ENCODE peak calls at places on chromosomes 2 and 18, in seven cellular contexts. V is psoas muscle, B is gastrocnemius medialis, E is neural progenitor cell, F is spleen, Q is fibroblast of lung, X is esophagus squamous epithelium. J is an unnamed sample.

GRCh38 chr2:72694715-72695496 is 130.9 kb downstream of the EXOC6B start:
- DNase-seq in V (peak; percentile 28), B (no peak), E (peak; percentile 18), F (no peak), Q (peak; percentile 79), X (no peak), J (peak; percentile 87)

GRCh38 chr2:68320118-68320641 is 431 bp upstream of the CNRIP1 start:
- DNase-seq in V (peak; percentile 13), B (no peak), E (peak; percentile 59), F (no peak), Q (peak; percentile 20), X (no peak), J (peak; percentile 65)

GRCh38 chr18:50330176-50330575 is 42.7 kb upstream of the CXXC1 start:
- DNase-seq in V (no peak), B (no peak), E (no peak), F (no peak), Q (no peak), X (no peak), J (no peak)

GRCh38 chr2:134917958-134918517 is 584 bp upstream of the CCNT2 start:
- DNase-seq in V (peak; percentile 87), B (peak; percentile 79), E (no peak), F (peak; percentile 98), Q (no peak), X (peak; percentile 90), J (no peak)

GRCh38 chr2:3654031-3654430 is 4.0 kb upstream of the ALLC start:
- DNase-seq in V (no peak), B (no peak), E (no peak), F (peak; percentile 65), Q (no peak), X (no peak), J (no peak)

GRCh38 chr2:84959494-84960156 is 11.3 kb upstream of the KCMF1 start:
- DNase-seq in V (no peak), B (no peak), E (peak; percentile 33), F (no peak), Q (peak; percentile 53), X (no peak), J (peak; percentile 39)

GRCh38 chr2:165778653-165779451 is 15.2 kb downstream of the GALNT3 start:
- DNase-seq in V (no peak), B (no peak), E (peak; percentile 28), F (no peak), Q (no peak), X (no peak), J (peak; percentile 53)

GRCh38 chr2:4973973-4974372 is 718.2 kb upstream of the SOX11 start:
- DNase-seq in V (no peak), B (no peak), E (no peak), F (no peak), Q (no peak), X (no peak), J (no peak)

GRCh38 chr2:10449838-10450691 is 1.9 kb upstream of the ODC1 start:
- DNase-seq in V (no peak), B (no peak), E (no peak), F (no peak), Q (peak; percentile 20), X (no peak), J (no peak)

GRCh38 chr2:175853110-175853509 is 149.0 kb downstream of the LNPK start:
- DNase-seq in V (no peak), B (no peak), E (no peak), F (no peak), Q (peak; percentile 27), X (no peak), J (peak; percentile 25)

GRCh38 chr2:224395646-224396390 is 6.1 kb downstream of the FAM124B start:
- DNase-seq in V (no peak), B (no peak), E (no peak), F (no peak), Q (no peak), X (no peak), J (peak; percentile 87)

GRCh38 chr2:10415048-10415447 is 33.1 kb downstream of the ODC1 start:
- DNase-seq in V (no peak), B (no peak), E (no peak), F (no peak), Q (no peak), X (no peak), J (peak; percentile 78)

DNA sequence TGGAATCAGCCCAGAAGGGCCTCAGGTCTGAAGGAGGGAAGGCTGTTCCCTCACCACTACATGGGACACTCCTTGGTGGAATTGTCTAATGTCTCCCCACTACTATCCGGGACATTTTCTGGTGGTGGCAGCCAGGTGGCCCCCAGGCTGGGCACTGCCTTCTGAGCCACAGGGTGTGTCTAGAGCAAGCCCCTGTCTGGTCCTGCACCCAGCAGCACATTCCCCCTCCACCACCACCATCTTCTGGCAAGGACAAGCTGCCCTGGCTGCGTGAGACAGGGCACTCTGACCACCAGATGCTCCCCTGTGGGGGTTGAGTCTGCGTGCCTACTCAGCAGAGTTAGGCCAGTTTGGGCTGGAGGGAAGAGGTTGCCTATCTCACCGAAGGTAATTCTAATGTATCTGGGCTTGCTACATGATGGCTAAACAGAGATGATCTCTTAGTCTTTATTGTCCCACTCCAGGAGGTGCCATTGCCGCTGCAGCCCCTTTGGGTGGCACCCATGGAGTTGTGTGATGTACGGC is 106.3 kb downstream of the PLB1 start:
- DNase-seq in V (no peak), B (no peak), E (no peak), F (peak; percentile 71), Q (no peak), X (no peak), J (no peak)
- H3K27ac ChIP-seq in V (peak overlapping the region; percentile 6), B (no peak overlapping the region), E (no peak overlapping the region), F (peak overlapping the region; percentile 58), Q (no peak overlapping the region), X (peak overlapping the region; percentile 62), J (no peak overlapping the region)

GRCh38 chr2:170917219-170917851 is 11.7 kb upstream of the GORASP2 start:
- DNase-seq in V (no peak), B (no peak), E (peak; percentile 86), F (no peak), Q (no peak), X (no peak), J (no peak)
- H3K9me3 ChIP-seq in V (peaks cover 33% of the 10 kb centered on the region), B (no peaks in the 10 kb centered on the region), E (no peaks in the 10 kb centered on the region), F (peaks cover 62% of the 10 kb centered on the region), Q (no peaks in the 10 kb centered on the region), X (peaks cover 19% of the 10 kb centered on the region), J (peaks cover 8% of the 10 kb centered on the region)

GRCh38 chr18:26978812-26979341 is 113.4 kb upstream of the AQP4 start:
- DNase-seq in V (no peak), B (no peak), E (no peak), F (no peak), Q (no peak), X (no peak), J (no peak)
- H3K4me3 ChIP-seq in V (no peak overlapping the region), B (no peak overlapping the region), E (no peak overlapping the region), F (no peak overlapping the region), Q (no peak overlapping the region), X (no peak overlapping the region), J (no peak overlapping the region)

GRCh38 chr2:239230318-239231052 is 170.3 kb downstream of the HDAC4 start:
- DNase-seq in V (no peak), B (no peak), E (no peak), F (peak; percentile 84), Q (no peak), X (no peak), J (no peak)
- H3K27ac ChIP-seq in V (peak overlapping the region; percentile 88), B (peak overlapping the region; percentile 99), E (no peak overlapping the region), F (peak overlapping the region; percentile 78), Q (no peak overlapping the region), X (peak overlapping the region; percentile 47), J (no peak overlapping the region)

GRCh38 chr2:219285348-219285685 is 6.2 kb downstream of the DNAJB2 start:
- DNase-seq in V (no peak), B (no peak), E (no peak), F (no peak), Q (no peak), X (no peak), J (no peak)
- H3K9me3 ChIP-seq in V (no peaks in the 10 kb centered on the region), B (no peaks in the 10 kb centered on the region), E (no peaks in the 10 kb centered on the region), F (no peaks in the 10 kb centered on the region), Q (no peaks in the 10 kb centered on the region), X (no peaks in the 10 kb centered on the region), J (no peaks in the 10 kb centered on the region)

GRCh38 chr2:215419113-215419512 is 16.8 kb downstream of the FN1 start:
- DNase-seq in V (no peak), B (no peak), E (no peak), F (no peak), Q (no peak), X (no peak), J (no peak)
- H3K4me3 ChIP-seq in V (no peak overlapping the region), B (no peak overlapping the region), E (no peak overlapping the region), F (no peak overlapping the region), Q (no peak overlapping the region), X (no peak overlapping the region), J (no peak overlapping the region)

GRCh38 chr2:138321458-138321857 is 180.1 kb upstream of the SPOPL start:
- DNase-seq in V (no peak), B (no peak), E (no peak), F (no peak), Q (no peak), X (no peak), J (peak; percentile 6)
- H3K27ac ChIP-seq in V (no peak overlapping the region), B (no peak overlapping the region), E (no peak overlapping the region), F (no peak overlapping the region), Q (no peak overlapping the region), X (no peak overlapping the region), J (no peak overlapping the region)

DNA sequence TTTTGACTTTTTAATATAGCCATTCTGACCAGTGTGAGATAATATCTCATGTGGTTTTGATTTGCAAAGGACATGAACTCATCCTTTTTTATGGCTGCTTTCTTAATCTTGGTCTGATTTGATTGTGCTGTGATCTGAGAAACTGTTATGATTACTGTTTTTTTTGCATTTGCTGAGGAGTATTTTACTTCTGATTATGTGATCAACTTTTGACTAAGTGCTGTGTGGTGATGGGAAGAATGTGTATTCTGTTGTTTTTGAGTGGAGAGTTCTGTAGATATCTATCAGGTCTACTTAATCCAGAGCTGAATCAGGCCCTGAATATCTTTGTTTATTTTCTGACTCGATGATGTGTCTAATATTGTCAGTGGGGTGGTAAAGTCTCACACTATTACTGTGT is 16.8 kb downstream of the SP140L start:
- DNase-seq in V (no peak), B (no peak), E (no peak), F (no peak), Q (peak; percentile 23), X (no peak), J (no peak)
- H3K9me3 ChIP-seq in V (peaks cover 13% of the 10 kb centered on the region), B (no peaks in the 10 kb centered on the region), E (no peaks in the 10 kb centered on the region), F (peaks cover 48% of the 10 kb centered on the region), Q (no peaks in the 10 kb centered on the region), X (no peaks in the 10 kb centered on the region), J (no peaks in the 10 kb centered on the region)

DNA sequence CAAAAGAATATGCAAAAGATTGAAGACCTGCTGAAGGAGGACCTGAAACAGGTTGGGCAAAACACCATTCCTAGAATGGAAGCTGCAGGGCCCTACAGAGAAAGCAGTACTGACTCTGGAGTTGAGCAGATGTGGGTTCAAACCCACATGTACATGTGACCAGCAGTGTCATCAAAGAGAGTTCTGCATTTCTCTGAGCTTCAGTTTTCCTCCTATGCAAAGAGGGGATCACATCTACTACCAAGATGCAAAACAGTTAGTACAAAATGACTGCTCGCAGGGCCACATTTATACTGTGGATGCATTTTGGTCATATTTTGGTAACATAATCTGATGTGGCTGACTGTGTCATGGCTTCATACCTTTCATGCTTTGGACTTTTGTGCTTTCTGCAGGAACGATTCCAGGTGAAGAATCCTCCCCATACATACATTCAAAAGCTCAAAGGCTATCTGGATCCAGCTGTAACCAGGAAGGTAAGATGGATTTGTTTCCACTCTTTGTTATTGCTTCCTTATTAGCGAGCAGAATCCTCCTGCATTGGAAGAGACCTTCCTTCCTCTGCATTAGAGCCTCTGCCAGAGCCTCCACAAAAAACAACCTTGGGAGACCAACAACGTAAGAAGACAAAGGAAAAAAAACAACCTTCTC is 174.8 kb downstream of the PRPF40A start:
- DNase-seq in V (no peak), B (no peak), E (no peak), F (no peak), Q (peak; percentile 25), X (no peak), J (no peak)
- H3K4me3 ChIP-seq in V (no peak overlapping the region), B (no peak overlapping the region), E (no peak overlapping the region), F (no peak overlapping the region), Q (no peak overlapping the region), X (no peak overlapping the region), J (no peak overlapping the region)